ENCODE peak calls at places on chromosomes 2 and 18, in four cellular contexts. X is GM12878, Y is HL-60, Z is K562. N is an unnamed sample.
A peak's percentile ranks its signal among the peaks of the same experiment; 100 is the strongest.

GRCh38 chr2:156321243-156321904 is 11.1 kb downstream of the NR4A2 start:
- DNase-seq in X (no peak), Y (no peak), Z (no peak), N (no peak)

GRCh38 chr2:156427067-156427466 is 9.1 kb upstream of the GPD2 start:
- DNase-seq in X (no peak), Y (peak; percentile 17), Z (no peak), N (no peak)

GRCh38 chr18:58362027-58362575 is 266.8 kb downstream of the ALPK2 start:
- DNase-seq in X (no peak), Y (no peak), Z (no peak), N (no peak)

GRCh38 chr18:22977847-22978701 is 44.9 kb downstream of the RBBP8 start:
- DNase-seq in X (no peak), Y (no peak), Z (no peak), N (no peak)

GRCh38 chr18:38751897-38752296 is 1186.3 kb upstream of the CELF4 start:
- DNase-seq in X (no peak), Y (no peak), Z (no peak), N (no peak)

GRCh38 chr2:29322011-29322410 is 206.8 kb downstream of the CLIP4 start:
- DNase-seq in X (no peak), Y (no peak), Z (no peak), N (peak; percentile 16)

GRCh38 chr2:65049010-65049639 is 7.1 kb upstream of the CEP68 start:
- DNase-seq in X (no peak), Y (no peak), Z (no peak), N (no peak)

GRCh38 chr2:127053731-127054603 is 53.0 kb downstream of the BIN1 start:
- DNase-seq in X (no peak), Y (no peak), Z (no peak), N (no peak)

GRCh38 chr2:173770936-173771678 is 194.1 kb downstream of the SP3 start:
- DNase-seq in X (no peak), Y (no peak), Z (no peak), N (no peak)

GRCh38 chr2:33135645-33136044 is 188.9 kb downstream of the LTBP1 start:
- DNase-seq in X (no peak), Y (no peak), Z (no peak), N (no peak)

GRCh38 chr18:48034651-48035555 is 104.4 kb upstream of the SMAD2 start:
- DNase-seq in X (no peak), Y (no peak), Z (no peak), N (no peak)

GRCh38 chr2:127857494-127857818 is 499 bp downstream of the POLR2D start:
- DNase-seq in X (no peak), Y (peak; percentile 34), Z (no peak), N (no peak)

GRCh38 chr2:209044307-209044706 is 379.5 kb upstream of the MAP2 start:
- DNase-seq in X (no peak), Y (no peak), Z (no peak), N (no peak)

GRCh38 chr2:211331736-211332135 is 775.3 kb downstream of the CPS1 start:
- DNase-seq in X (no peak), Y (no peak), Z (no peak), N (no peak)

GRCh38 chr2:232539298-232540231 is at the start of gene CHRNG:
- DNase-seq in X (no peak), Y (no peak), Z (no peak), N (no peak)

GRCh38 chr2:222993920-222994650 is 57.9 kb upstream of the KCNE4 start:
- DNase-seq in X (no peak), Y (no peak), Z (no peak), N (no peak)

GRCh38 chr2:217849154-217849553 is 153.6 kb downstream of the TNS1 start:
- DNase-seq in X (no peak), Y (no peak), Z (no peak), N (no peak)

GRCh38 chr2:234881413-234882241 is 70.2 kb upstream of the SH3BP4 start:
- DNase-seq in X (no peak), Y (peak; percentile 41), Z (peak; percentile 97), N (peak; percentile 28)

GRCh38 chr2:222318026-222318711 is 19.4 kb upstream of the PAX3 start:
- DNase-seq in X (no peak), Y (peak; percentile 63), Z (no peak), N (no peak)

GRCh38 chr2:36516136-36516870 is 81.7 kb downstream of the FEZ2 start:
- DNase-seq in X (no peak), Y (no peak), Z (no peak), N (no peak)

GRCh38 chr2:99953750-99954149 is 188.6 kb downstream of the AFF3 start:
- DNase-seq in X (no peak), Y (no peak), Z (no peak), N (no peak)

GRCh38 chr2:62383843-62384242 is 122.2 kb downstream of the TMEM17 start:
- DNase-seq in X (no peak), Y (no peak), Z (no peak), N (no peak)
- TF ChIP-seq SPI1 in X (no peak), Y (no peak), Z (no peak), N (no peak)

GRCh38 chr18:44821924-44822323 is 141.2 kb downstream of the SETBP1 start:
- DNase-seq in X (no peak), Y (no peak), Z (no peak), N (no peak)

GRCh38 chr18:44818148-44818547 is 137.5 kb downstream of the SETBP1 start:
- DNase-seq in X (no peak), Y (no peak), Z (no peak), N (no peak)

GRCh38 chr18:44818668-44819403 is 138.1 kb downstream of the SETBP1 start:
- DNase-seq in X (no peak), Y (no peak), Z (no peak), N (no peak)

GRCh38 chr18:44823286-44823685 is 142.6 kb downstream of the SETBP1 start:
- DNase-seq in X (no peak), Y (no peak), Z (no peak), N (no peak)

DNA sequence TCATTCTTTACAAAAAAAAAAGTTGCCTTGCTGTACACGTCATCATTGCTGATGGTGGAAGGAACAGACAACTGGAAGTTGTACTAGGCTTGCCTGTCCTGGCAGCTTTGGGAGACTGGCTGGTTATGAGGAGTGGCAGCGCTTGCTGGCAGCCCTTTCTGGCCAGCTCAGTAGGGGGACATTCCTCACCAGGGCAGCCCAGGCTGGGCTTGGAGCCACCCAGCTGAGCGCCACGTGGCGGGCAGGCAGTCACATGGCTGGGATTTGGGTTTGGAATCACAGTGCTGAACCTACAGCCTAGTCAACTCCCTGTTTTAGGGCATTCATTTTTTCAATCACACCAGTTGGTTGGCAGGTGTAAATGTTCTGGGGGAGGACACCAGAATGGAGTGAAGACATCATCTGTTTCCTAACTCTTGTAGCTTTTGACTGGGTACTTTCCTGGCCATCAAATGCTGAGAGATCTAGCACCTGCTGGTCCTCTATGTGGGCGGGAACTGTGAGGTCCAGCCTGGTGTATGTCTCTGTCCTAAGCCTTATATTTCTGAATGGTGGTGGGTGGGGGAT is 139.3 kb downstream of the SETBP1 start:
- DNase-seq in X (no peak), Y (no peak), Z (no peak), N (no peak)
- TF ChIP-seq SPI1 in X (no peak), Y (no peak), Z (no peak), N (no peak)

DNA sequence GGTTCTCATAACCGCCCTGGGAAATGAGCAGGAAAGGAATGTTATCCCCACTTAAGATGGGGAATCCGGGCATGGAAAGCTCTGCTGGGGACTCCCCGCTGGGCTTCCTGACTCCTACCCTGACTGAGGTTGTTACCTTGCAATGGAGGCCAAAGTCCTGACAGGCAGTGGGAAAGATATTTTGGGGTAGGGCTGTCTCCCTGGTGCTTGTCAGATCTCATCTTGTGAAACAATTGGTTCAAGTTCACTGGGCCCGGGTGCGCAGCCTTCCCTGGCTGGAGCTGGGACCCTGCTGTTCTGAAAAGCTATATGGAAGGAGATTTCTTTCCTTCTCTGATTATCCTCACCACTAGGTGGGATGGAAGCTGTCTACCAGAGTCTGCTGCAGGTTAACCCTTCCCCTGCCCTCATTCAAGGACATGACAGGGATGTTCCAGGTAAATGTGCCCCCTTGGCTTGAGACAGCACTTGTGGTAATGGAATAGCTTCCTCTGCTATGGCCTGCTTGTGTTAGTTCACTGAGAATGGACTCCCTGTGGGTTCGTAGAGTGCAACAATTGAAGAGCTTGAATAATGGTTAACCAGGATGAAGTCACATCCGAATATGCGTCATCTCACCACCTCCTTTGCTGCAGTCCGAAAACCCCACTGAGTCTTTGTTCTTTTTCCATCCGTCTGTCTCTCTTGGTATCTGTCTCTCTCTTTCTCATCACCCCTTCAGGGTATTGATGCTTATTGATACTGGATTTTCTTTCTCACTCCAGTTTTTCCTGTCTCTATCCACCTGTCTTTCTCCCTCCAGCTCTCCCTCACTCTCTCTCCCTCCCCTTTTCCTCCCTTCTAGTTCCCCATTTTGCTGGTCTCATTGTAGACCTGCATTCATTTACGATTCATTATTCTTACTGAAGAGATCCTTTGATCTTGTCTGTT is 67.8 kb upstream of the EPAS1 start:
- DNase-seq in X (peak; percentile 89), Y (no peak), Z (no peak), N (no peak)
- TF ChIP-seq SPI1 in X (no peak), Y (peak; percentile 7), Z (no peak), N (no peak)

GRCh38 chr18:33870059-33870458 is 292.0 kb downstream of the ASXL3 start:
- DNase-seq in X (no peak), Y (no peak), Z (no peak), N (no peak)
- TF ChIP-seq SPI1 in X (no peak), Y (no peak), Z (no peak), N (no peak)